ENCODE peak calls at places on chromosomes 13 and 19, in eight cellular contexts. L is bronchial epithelial cell; S is hypothalamus; Q is NCI-H1694 treated with DMSO at 0.1 percent for 48 hours; R is effector CD4-positive, alpha-beta T cell; B is body of pancreas; M is HEK293T; D is NCI-H2081. J is an unnamed sample.

GRCh38 chr19:1151917-1152601 is 22.0 kb downstream of the SBNO2 start:
- DNase-seq in L (no peak), S (no peak), Q (no peak), R (no peak), B (no peak), M (no peak), D (no peak), J (no peak)

GRCh38 chr13:60018536-60018935 is 145.2 kb downstream of the DIAPH3 start:
- DNase-seq in L (no peak), S (no peak), Q (no peak), R (no peak), B (no peak), M (no peak), D (no peak), J (no peak)

GRCh38 chr19:28554321-28555091 is 658.4 kb downstream of the UQCRFS1 start:
- DNase-seq in L (no peak), S (no peak), Q (no peak), R (no peak), B (no peak), M (no peak), D (no peak), J (no peak)

GRCh38 chr19:4682417-4683200 is 12.5 kb upstream of the MYDGF start:
- DNase-seq in L (no peak), S (no peak), Q (no peak), R (no peak), B (no peak), M (no peak), D (no peak), J (no peak)

GRCh38 chr19:10612515-10613119 is 12.7 kb upstream of the SLC44A2 start:
- DNase-seq in L (no peak), S (peak), Q (no peak), R (no peak), B (peak), M (no peak), D (no peak), J (no peak)

GRCh38 chr19:49863935-49864320 is 3.4 kb downstream of the PNKP start:
- DNase-seq in L (no peak), S (no peak), Q (no peak), R (no peak), B (no peak), M (no peak), D (no peak), J (no peak)

GRCh38 chr13:110284809-110285519 is 22.0 kb downstream of the COL4A1 start:
- DNase-seq in L (no peak), S (no peak), Q (no peak), R (no peak), B (peak), M (no peak), D (no peak), J (no peak)

GRCh38 chr13:49784886-49785570 is 7.5 kb downstream of the KPNA3 start:
- DNase-seq in L (no peak), S (no peak), Q (no peak), R (no peak), B (no peak), M (no peak), D (no peak), J (no peak)

J was measured in PC-3.